ENCODE peak calls at places on chromosomes 16 and 17, in seven cellular contexts. T is WTC11, E is right lobe of liver, K is H9, C is AG04450, L is endothelial cell, S is HFFc6. D is an unnamed sample.

GRCh38 chr16:893360-893759 is 77.4 kb downstream of the LMF1 start:
- DNase-seq in S (no peak), L (no peak), K (no peak), C (no peak), E (no peak), T (no peak), D (no peak)

GRCh38 chr16:24668481-24669001 is 60.9 kb upstream of the TNRC6A start:
- DNase-seq in L (no peak), T (no peak), K (no peak), E (no peak), S (peak; percentile 38), C (no peak), D (no peak)

GRCh38 chr16:14151256-14152030 is 80.3 kb downstream of the MRTFB start:
- DNase-seq in K (no peak), L (no peak), E (peak; percentile 73), C (no peak), S (no peak), T (no peak), D (no peak)

GRCh38 chr17:17041018-17041521 is 1.2 kb upstream of the MPRIP start:
- DNase-seq in L (no peak), C (no peak), T (no peak), E (no peak), S (peak; percentile 72), K (no peak), D (no peak)

GRCh38 chr16:85164838-85165516 is 52.7 kb upstream of the CIBAR2 start:
- DNase-seq in E (no peak), T (no peak), K (no peak), S (no peak), L (no peak), C (no peak), D (no peak)

GRCh38 chr17:35981908-35982330 is 622 bp upstream of the CCL16 start:
- DNase-seq in E (peak; percentile 89), L (peak; percentile 25), S (no peak), T (peak; percentile 61), K (peak; percentile 61), C (no peak), D (peak; percentile 44)

GRCh38 chr16:81889896-81890634 is 111.0 kb downstream of the PLCG2 start:
- DNase-seq in K (peak; percentile 79), T (peak; percentile 70), L (peak; percentile 73), C (peak; percentile 20), S (peak; percentile 69), E (peak; percentile 82), D (no peak)

GRCh38 chr17:74744349-74744713 is 4.1 kb upstream of the NHERF1 start:
- DNase-seq in S (no peak), C (no peak), K (no peak), T (no peak), L (no peak), E (no peak), D (no peak)

GRCh38 chr16:89325861-89326471 is 108.5 kb downstream of the ZNF778 start:
- DNase-seq in E (peak; percentile 63), L (no peak), T (peak; percentile 10), S (peak; percentile 86), K (no peak), C (peak; percentile 77), D (no peak)

GRCh38 chr17:81870155-81870977 is 771 bp downstream of the ARHGDIA start:
- DNase-seq in K (peak; percentile 62), T (peak; percentile 34), E (peak; percentile 63), L (no peak), S (no peak), C (no peak), D (no peak)

GRCh38 chr17:6070280-6070894 is at the start of gene WSCD1:
- DNase-seq in S (no peak), C (no peak), K (no peak), E (no peak), L (peak; percentile 51), T (peak; percentile 33), D (no peak)
- TF ChIP-seq CTCF in S (no peak), C (no peak), K (no peak), E (no peak), L (no peak), T (no peak), D (no peak)

DNA sequence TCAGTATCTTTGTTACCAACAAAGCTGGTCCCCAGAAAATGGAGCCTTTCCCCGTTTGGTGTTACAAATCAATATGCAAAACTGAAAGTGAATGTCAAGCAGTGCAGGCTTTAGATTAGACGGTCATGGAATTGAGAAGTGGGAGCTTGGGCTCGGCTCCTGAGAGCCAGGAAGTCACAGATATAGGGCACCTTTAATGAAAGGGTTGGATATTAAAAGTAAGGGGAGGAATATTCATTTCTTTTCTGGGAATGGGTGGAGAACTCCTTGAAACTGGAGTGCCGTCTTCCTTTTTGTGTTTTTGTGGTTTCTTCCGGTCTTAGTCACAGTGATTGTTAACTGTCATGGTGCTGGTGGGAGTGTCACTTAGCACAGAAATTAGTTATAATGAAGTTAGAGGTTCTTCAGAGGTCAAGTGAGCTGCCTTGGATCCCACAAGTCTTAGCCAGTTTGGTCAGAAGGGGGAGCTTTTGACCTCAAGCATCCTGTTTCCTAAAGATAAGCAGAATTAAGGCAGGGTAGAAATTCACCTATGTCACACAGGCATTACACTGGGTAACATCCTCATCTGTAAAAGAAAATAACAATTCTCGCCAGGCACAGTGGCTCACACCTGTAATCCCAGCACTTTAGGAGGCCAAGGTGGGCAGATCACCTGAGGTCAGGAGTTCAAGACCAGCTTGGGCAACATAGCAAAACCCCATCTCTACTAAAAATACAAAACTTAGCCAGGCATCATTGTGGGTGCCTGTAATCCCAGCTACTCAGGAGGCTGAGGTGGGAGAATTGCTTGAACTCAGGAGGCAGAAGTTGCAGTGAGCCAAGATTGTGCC is 9.6 kb upstream of the EIF1 start:
- DNase-seq in S (peak; percentile 43), E (no peak), K (no peak), L (no peak), C (no peak), T (no peak), D (no peak)
- TF ChIP-seq CTCF in S (peak; percentile 41), E (peak; percentile 20), K (peak; percentile 43), L (no peak), C (no peak), T (no peak), D (no peak)

GRCh38 chr17:52378860-52379259 is 220.3 kb upstream of the CA10 start:
- DNase-seq in K (no peak), C (no peak), S (no peak), T (no peak), E (no peak), L (no peak), D (no peak)

GRCh38 chr17:52384695-52385094 is 226.2 kb upstream of the CA10 start:
- DNase-seq in E (no peak), K (no peak), C (no peak), T (no peak), L (no peak), S (no peak), D (no peak)

GRCh38 chr17:52388941-52389340 is 230.4 kb upstream of the CA10 start:
- DNase-seq in C (no peak), K (no peak), T (no peak), S (no peak), E (no peak), L (no peak), D (no peak)

GRCh38 chr17:52383493-52384100 is 225.1 kb upstream of the CA10 start:
- DNase-seq in K (peak; percentile 89), E (peak; percentile 68), S (no peak), L (peak; percentile 63), T (peak; percentile 56), C (no peak), D (no peak)
- TF ChIP-seq CTCF in K (peak; percentile 87), E (peak; percentile 85), S (peak; percentile 60), L (peak; percentile 41), T (no peak), C (no peak), D (peak; percentile 84)

DNA sequence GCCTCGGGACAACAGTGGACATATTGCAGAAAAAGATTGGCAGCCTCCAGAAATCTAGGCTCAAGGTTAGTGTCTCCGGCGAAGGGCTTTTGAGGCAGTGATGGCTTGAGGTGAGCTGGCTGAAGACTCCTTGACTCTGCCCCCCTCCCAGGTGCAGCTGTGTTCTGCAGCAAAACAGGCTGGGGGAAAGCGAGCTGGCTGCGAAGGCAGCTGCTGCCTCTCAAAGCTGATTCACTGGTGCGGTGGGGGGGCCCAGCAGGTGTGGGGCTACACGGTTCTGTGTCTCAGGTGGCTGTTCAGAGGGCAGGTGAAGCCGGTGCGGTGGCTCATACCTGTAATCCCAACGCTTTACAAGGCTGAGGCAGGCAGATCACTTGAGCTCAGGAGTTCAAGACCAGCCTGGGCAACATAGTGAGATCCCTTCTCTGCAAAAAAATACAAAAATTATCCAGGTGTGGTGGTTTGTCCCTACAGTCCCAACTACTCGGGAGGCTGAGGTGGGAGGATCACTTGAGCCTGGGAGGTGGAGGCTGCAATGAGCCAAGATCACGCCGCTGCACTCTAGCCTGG is 22.9 kb downstream of the C16orf96 start:
- DNase-seq in E (no peak), L (no peak), K (no peak), S (no peak), C (no peak), T (no peak), D (no peak)
- TF ChIP-seq CTCF in E (no peak), L (no peak), K (no peak), S (no peak), C (no peak), T (no peak), D (no peak)

DNA sequence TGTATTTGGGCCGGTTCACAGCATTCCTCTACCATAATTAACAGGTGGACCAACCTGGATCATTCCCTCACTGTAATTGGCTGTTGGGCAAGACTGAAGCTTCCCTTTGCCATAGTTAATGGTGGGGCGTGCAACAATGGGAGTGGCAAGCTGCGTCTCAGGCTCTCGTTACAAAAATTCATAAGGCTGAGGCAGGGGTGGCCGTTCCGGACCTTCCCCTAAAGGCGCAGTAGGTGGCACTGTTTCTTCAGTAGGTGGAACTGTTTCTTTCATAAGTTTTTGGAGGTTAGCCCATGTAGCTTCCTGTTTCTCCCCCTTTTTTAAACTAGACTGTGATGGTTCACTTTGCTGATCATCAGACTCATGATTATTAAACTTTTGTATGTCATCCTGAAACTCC is 17.0 kb upstream of the TMC5 start:
- DNase-seq in E (no peak), S (no peak), T (peak; percentile 47), L (no peak), C (no peak), K (peak; percentile 49), D (no peak)
- TF ChIP-seq CTCF in E (no peak), S (no peak), T (peak; percentile 24), L (no peak), C (no peak), K (peak; percentile 62), D (peak; percentile 27)

GRCh38 chr17:45398800-45399199 is 33.9 kb downstream of the ARHGAP27 start:
- DNase-seq in E (no peak), S (no peak), C (no peak), T (no peak), K (peak; percentile 53), L (no peak), D (no peak)
- TF ChIP-seq CTCF in E (no peak), S (peak; percentile 12), C (peak; percentile 5), T (no peak), K (peak; percentile 36), L (no peak), D (no peak)

DNA sequence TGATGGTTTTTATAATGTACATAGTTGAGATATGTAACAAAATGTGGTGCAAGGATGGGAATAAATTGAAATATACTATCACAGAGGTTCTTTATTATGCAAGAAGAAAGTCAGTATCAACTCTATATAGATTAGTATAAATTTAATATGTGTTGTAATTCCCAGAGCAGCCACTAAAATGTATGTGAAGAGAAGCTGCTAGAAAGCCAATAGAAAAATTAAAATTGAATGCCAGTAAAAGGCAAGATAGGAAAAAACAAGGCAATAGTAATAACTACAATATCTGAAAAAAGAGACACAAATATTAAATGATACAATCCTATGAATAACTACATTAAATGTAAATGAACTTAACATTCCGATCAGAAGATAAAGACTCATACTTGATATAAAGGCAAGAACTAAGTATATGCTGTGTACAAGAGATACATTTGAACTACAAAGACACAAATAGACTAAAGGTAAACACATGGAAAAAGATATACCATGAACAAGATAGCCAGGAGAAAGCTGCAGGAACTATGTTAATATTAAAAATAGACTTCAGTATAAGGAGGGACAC is 92.0 kb downstream of the ABCA8 start:
- DNase-seq in S (no peak), T (no peak), E (no peak), K (no peak), C (no peak), L (no peak), D (no peak)
- TF ChIP-seq CTCF in S (peak; percentile 25), T (no peak), E (no peak), K (peak; percentile 10), C (no peak), L (peak; percentile 39), D (peak; percentile 65)

D was measured in type B pancreatic cell.